ENCODE peak calls at places on chromosomes 2 and 18, in seven cellular contexts. One of them, this sample, is unnamed.

GRCh38 chr2:27569398-27569797 is 13.4 kb upstream of the ZNF512 start:
- DNase-seq in NCI-H1105: no peak
- DNase-seq in stimulated activated CD4-positive, alpha-beta T cell treated with anti-CD3 and anti-CD28 coated beads, Interleukin-2, amount 100 ng/mL, for 48 hours: no peak
- DNase-seq in activated effector memory CD4-positive, alpha-beta T cell treated with Interleukin-2 at 50 U/mL for 16 hours: no peak
- DNase-seq in HS-5: peak
- DNase-seq in fibroblast of mammary gland: peak
- DNase-seq in iris pigment epithelial cell: no peak
- DNase-seq in this sample: peak

GRCh38 chr2:31163011-31163540 is 24.8 kb upstream of the GALNT14 start:
- DNase-seq in activated effector memory CD4-positive, alpha-beta T cell treated with Interleukin-2 at 50 U/mL for 16 hours: no peak
- DNase-seq in iris pigment epithelial cell: no peak
- DNase-seq in NCI-H1105: no peak
- DNase-seq in HS-5: no peak
- DNase-seq in stimulated activated CD4-positive, alpha-beta T cell treated with anti-CD3 and anti-CD28 coated beads, Interleukin-2, amount 100 ng/mL, for 48 hours: no peak
- DNase-seq in fibroblast of mammary gland: no peak
- DNase-seq in this sample: peak

GRCh38 chr2:168454737-168455691 is 1.1 kb upstream of the CERS6 start:
- DNase-seq in NCI-H1105: no peak
- DNase-seq in stimulated activated CD4-positive, alpha-beta T cell treated with anti-CD3 and anti-CD28 coated beads, Interleukin-2, amount 100 ng/mL, for 48 hours: no peak
- DNase-seq in HS-5: no peak
- DNase-seq in iris pigment epithelial cell: no peak
- DNase-seq in activated effector memory CD4-positive, alpha-beta T cell treated with Interleukin-2 at 50 U/mL for 16 hours: no peak
- DNase-seq in fibroblast of mammary gland: no peak
- DNase-seq in this sample: no peak

GRCh38 chr2:240571314-240571973 is 3.2 kb downstream of the RNPEPL1 start:
- DNase-seq in fibroblast of mammary gland: no peak
- DNase-seq in NCI-H1105: no peak
- DNase-seq in iris pigment epithelial cell: no peak
- DNase-seq in activated effector memory CD4-positive, alpha-beta T cell treated with Interleukin-2 at 50 U/mL for 16 hours: no peak
- DNase-seq in stimulated activated CD4-positive, alpha-beta T cell treated with anti-CD3 and anti-CD28 coated beads, Interleukin-2, amount 100 ng/mL, for 48 hours: no peak
- DNase-seq in HS-5: no peak
- DNase-seq in this sample: no peak

GRCh38 chr2:39593439-39594393 is 72.0 kb upstream of the TMEM178A start:
- DNase-seq in HS-5: no peak
- DNase-seq in NCI-H1105: no peak
- DNase-seq in stimulated activated CD4-positive, alpha-beta T cell treated with anti-CD3 and anti-CD28 coated beads, Interleukin-2, amount 100 ng/mL, for 48 hours: no peak
- DNase-seq in activated effector memory CD4-positive, alpha-beta T cell treated with Interleukin-2 at 50 U/mL for 16 hours: no peak
- DNase-seq in fibroblast of mammary gland: peak
- DNase-seq in iris pigment epithelial cell: peak
- DNase-seq in this sample: peak

GRCh38 chr18:58513615-58514014 is 115.3 kb downstream of the ALPK2 start:
- DNase-seq in fibroblast of mammary gland: no peak
- DNase-seq in stimulated activated CD4-positive, alpha-beta T cell treated with anti-CD3 and anti-CD28 coated beads, Interleukin-2, amount 100 ng/mL, for 48 hours: no peak
- DNase-seq in activated effector memory CD4-positive, alpha-beta T cell treated with Interleukin-2 at 50 U/mL for 16 hours: no peak
- DNase-seq in NCI-H1105: no peak
- DNase-seq in iris pigment epithelial cell: no peak
- DNase-seq in HS-5: no peak
- DNase-seq in this sample: no peak

GRCh38 chr2:12717988-12718661 is 1.4 kb downstream of the TRIB2 start:
- DNase-seq in stimulated activated CD4-positive, alpha-beta T cell treated with anti-CD3 and anti-CD28 coated beads, Interleukin-2, amount 100 ng/mL, for 48 hours: peak
- DNase-seq in iris pigment epithelial cell: peak
- DNase-seq in HS-5: no peak
- DNase-seq in activated effector memory CD4-positive, alpha-beta T cell treated with Interleukin-2 at 50 U/mL for 16 hours: peak
- DNase-seq in NCI-H1105: peak
- DNase-seq in fibroblast of mammary gland: peak
- DNase-seq in this sample: no peak

GRCh38 chr2:217826505-217826904 is 176.3 kb downstream of the TNS1 start:
- DNase-seq in HS-5: no peak
- DNase-seq in activated effector memory CD4-positive, alpha-beta T cell treated with Interleukin-2 at 50 U/mL for 16 hours: no peak
- DNase-seq in iris pigment epithelial cell: no peak
- DNase-seq in fibroblast of mammary gland: no peak
- DNase-seq in NCI-H1105: no peak
- DNase-seq in stimulated activated CD4-positive, alpha-beta T cell treated with anti-CD3 and anti-CD28 coated beads, Interleukin-2, amount 100 ng/mL, for 48 hours: no peak
- DNase-seq in this sample: peak

GRCh38 chr2:121409388-121409787 is 121.3 kb upstream of the RNU4ATAC start:
- DNase-seq in HS-5: no peak
- DNase-seq in activated effector memory CD4-positive, alpha-beta T cell treated with Interleukin-2 at 50 U/mL for 16 hours: no peak
- DNase-seq in NCI-H1105: no peak
- DNase-seq in stimulated activated CD4-positive, alpha-beta T cell treated with anti-CD3 and anti-CD28 coated beads, Interleukin-2, amount 100 ng/mL, for 48 hours: no peak
- DNase-seq in fibroblast of mammary gland: no peak
- DNase-seq in iris pigment epithelial cell: no peak
- DNase-seq in this sample: no peak

GRCh38 chr2:173415663-173416469 is 61.2 kb downstream of the CDCA7 start:
- DNase-seq in stimulated activated CD4-positive, alpha-beta T cell treated with anti-CD3 and anti-CD28 coated beads, Interleukin-2, amount 100 ng/mL, for 48 hours: no peak
- DNase-seq in HS-5: no peak
- DNase-seq in fibroblast of mammary gland: no peak
- DNase-seq in activated effector memory CD4-positive, alpha-beta T cell treated with Interleukin-2 at 50 U/mL for 16 hours: no peak
- DNase-seq in NCI-H1105: no peak
- DNase-seq in iris pigment epithelial cell: no peak
- DNase-seq in this sample: no peak

GRCh38 chr2:182866461-182867369 is at the start of gene FRZB:
- DNase-seq in activated effector memory CD4-positive, alpha-beta T cell treated with Interleukin-2 at 50 U/mL for 16 hours: no peak
- DNase-seq in HS-5: no peak
- DNase-seq in NCI-H1105: peak
- DNase-seq in iris pigment epithelial cell: peak
- DNase-seq in stimulated activated CD4-positive, alpha-beta T cell treated with anti-CD3 and anti-CD28 coated beads, Interleukin-2, amount 100 ng/mL, for 48 hours: no peak
- DNase-seq in fibroblast of mammary gland: peak
- DNase-seq in this sample: peak

GRCh38 chr2:15799432-15799827 is 140.9 kb upstream of the MYCN start:
- DNase-seq in NCI-H1105: no peak
- DNase-seq in HS-5: no peak
- DNase-seq in iris pigment epithelial cell: no peak
- DNase-seq in stimulated activated CD4-positive, alpha-beta T cell treated with anti-CD3 and anti-CD28 coated beads, Interleukin-2, amount 100 ng/mL, for 48 hours: no peak
- DNase-seq in fibroblast of mammary gland: no peak
- DNase-seq in activated effector memory CD4-positive, alpha-beta T cell treated with Interleukin-2 at 50 U/mL for 16 hours: no peak
- DNase-seq in this sample: no peak

GRCh38 chr2:231987088-231987788 is 25.7 kb downstream of the DIS3L2 start:
- DNase-seq in HS-5: no peak
- DNase-seq in NCI-H1105: no peak
- DNase-seq in iris pigment epithelial cell: peak
- DNase-seq in fibroblast of mammary gland: peak
- DNase-seq in activated effector memory CD4-positive, alpha-beta T cell treated with Interleukin-2 at 50 U/mL for 16 hours: no peak
- DNase-seq in stimulated activated CD4-positive, alpha-beta T cell treated with anti-CD3 and anti-CD28 coated beads, Interleukin-2, amount 100 ng/mL, for 48 hours: no peak
- DNase-seq in this sample: no peak

GRCh38 chr2:158723921-158724802 is 71.0 kb upstream of the DAPL1 start:
- DNase-seq in HS-5: no peak
- DNase-seq in activated effector memory CD4-positive, alpha-beta T cell treated with Interleukin-2 at 50 U/mL for 16 hours: no peak
- DNase-seq in stimulated activated CD4-positive, alpha-beta T cell treated with anti-CD3 and anti-CD28 coated beads, Interleukin-2, amount 100 ng/mL, for 48 hours: no peak
- DNase-seq in iris pigment epithelial cell: no peak
- DNase-seq in fibroblast of mammary gland: no peak
- DNase-seq in NCI-H1105: peak
- DNase-seq in this sample: no peak

GRCh38 chr2:239945751-239946569 is 79.2 kb downstream of the NDUFA10 start:
- DNase-seq in fibroblast of mammary gland: no peak
- DNase-seq in activated effector memory CD4-positive, alpha-beta T cell treated with Interleukin-2 at 50 U/mL for 16 hours: no peak
- DNase-seq in iris pigment epithelial cell: no peak
- DNase-seq in HS-5: no peak
- DNase-seq in NCI-H1105: no peak
- DNase-seq in stimulated activated CD4-positive, alpha-beta T cell treated with anti-CD3 and anti-CD28 coated beads, Interleukin-2, amount 100 ng/mL, for 48 hours: no peak
- DNase-seq in this sample: no peak

GRCh38 chr2:45332567-45332966 is 278.5 kb downstream of the SRBD1 start:
- DNase-seq in fibroblast of mammary gland: no peak
- DNase-seq in activated effector memory CD4-positive, alpha-beta T cell treated with Interleukin-2 at 50 U/mL for 16 hours: no peak
- DNase-seq in HS-5: no peak
- DNase-seq in stimulated activated CD4-positive, alpha-beta T cell treated with anti-CD3 and anti-CD28 coated beads, Interleukin-2, amount 100 ng/mL, for 48 hours: no peak
- DNase-seq in NCI-H1105: no peak
- DNase-seq in iris pigment epithelial cell: no peak
- DNase-seq in this sample: no peak